ENCODE peak calls at places on chromosomes 13 and 19, in nine cellular contexts. V, F, M, A, B, R, S, Y and G are unnamed samples.

GRCh38 chr19:38375098-38375493 is 725 bp downstream of the PSMD8 start:
- DNase-seq in V (no peak), F (no peak), M (no peak), A (no peak), B (no peak), R (no peak), S (no peak), Y (no peak), G (no peak)

GRCh38 chr19:8519388-8519787 is 5.4 kb upstream of the ZNF414 start:
- DNase-seq in V (no peak), F (no peak), M (no peak), A (no peak), B (no peak), R (no peak), S (no peak), Y (no peak), G (no peak)

GRCh38 chr13:112943309-112944125 is 25.5 kb upstream of the MCF2L start:
- DNase-seq in V (no peak), F (peak; percentile 48), M (peak; percentile 81), A (peak; percentile 82), B (peak; percentile 72), R (no peak), S (peak; percentile 61), Y (peak; percentile 40), G (no peak)

GRCh38 chr19:18252370-18252717 is 21.9 kb downstream of the IQCN start:
- DNase-seq in V (no peak), F (no peak), M (no peak), A (no peak), B (no peak), R (no peak), S (no peak), Y (no peak), G (no peak)

GRCh38 chr19:8593931-8594330 is 16.6 kb downstream of the ADAMTS10 start:
- DNase-seq in V (no peak), F (no peak), M (no peak), A (no peak), B (no peak), R (no peak), S (no peak), Y (no peak), G (no peak)

GRCh38 chr19:5691930-5692784 is 2.1 kb downstream of the RPL36 start:
- DNase-seq in V (no peak), F (no peak), M (no peak), A (peak; percentile 64), B (peak; percentile 4), R (no peak), S (no peak), Y (no peak), G (no peak)

GRCh38 chr13:114066956-114067355 is 65.5 kb downstream of the RASA3 start:
- DNase-seq in V (no peak), F (no peak), M (no peak), A (no peak), B (no peak), R (no peak), S (no peak), Y (no peak), G (no peak)

GRCh38 chr13:29924482-29924884 is 74.1 kb upstream of the UBL3 start:
- DNase-seq in V (no peak), F (no peak), M (no peak), A (no peak), B (no peak), R (no peak), S (no peak), Y (no peak), G (no peak)

GRCh38 chr19:18519962-18520847 is 1.7 kb downstream of the ELL start:
- DNase-seq in V (no peak), F (peak; percentile 76), M (peak; percentile 68), A (peak; percentile 62), B (peak; percentile 85), R (no peak), S (peak; percentile 77), Y (peak; percentile 83), G (peak; percentile 83)

GRCh38 chr19:18223860-18224524 is 2.2 kb downstream of the PDE4C start:
- DNase-seq in V (no peak), F (peak; percentile 48), M (peak; percentile 100), A (peak; percentile 89), B (peak; percentile 93), R (no peak), S (no peak), Y (peak; percentile 49), G (no peak)

GRCh38 chr19:29329460-29330134 is 116.6 kb upstream of the UQCRFS1 start:
- DNase-seq in V (no peak), F (no peak), M (peak; percentile 71), A (no peak), B (peak; percentile 70), R (peak; percentile 74), S (no peak), Y (no peak), G (no peak)

GRCh38 chr13:69418319-69418718 is 689.3 kb upstream of the ATXN8OS start:
- DNase-seq in V (no peak), F (no peak), M (no peak), A (no peak), B (peak; percentile 35), R (no peak), S (no peak), Y (no peak), G (no peak)

GRCh38 chr13:113656015-113656588 is 1.9 kb downstream of the ATP4B start:
- DNase-seq in V (no peak), F (peak; percentile 16), M (no peak), A (no peak), B (no peak), R (no peak), S (peak; percentile 26), Y (peak; percentile 7), G (no peak)

GRCh38 chr19:30046522-30046921 is 104.5 kb downstream of the URI1 start:
- DNase-seq in V (peak; percentile 33), F (no peak), M (no peak), A (peak; percentile 50), B (peak; percentile 61), R (no peak), S (no peak), Y (no peak), G (no peak)

DNA sequence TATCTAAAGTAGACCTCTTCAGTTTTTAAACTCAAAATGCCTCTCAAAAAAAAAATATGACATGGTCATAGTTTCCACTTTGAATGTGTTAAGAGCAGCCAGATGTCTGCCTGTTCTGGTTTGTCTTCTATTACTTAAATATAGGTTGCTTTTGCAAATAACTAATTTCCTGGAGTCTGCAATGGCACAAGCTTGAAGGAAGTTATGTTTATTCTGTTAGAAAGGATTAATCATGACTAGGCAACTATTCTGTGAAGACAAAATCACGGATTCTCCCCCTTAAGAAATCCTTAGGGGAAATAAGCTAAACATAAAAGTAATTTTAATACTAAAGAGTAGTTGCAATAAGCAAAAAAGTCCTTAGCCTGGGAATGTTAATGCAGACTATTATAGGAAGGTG is 26.3 kb downstream of the SKA3 start:
- DNase-seq in V (no peak), F (no peak), M (no peak), A (no peak), B (no peak), R (no peak), S (no peak), Y (no peak), G (no peak)
- H3K4me1 ChIP-seq in V (no peaks in the 10 kb centered on the region), F (no peaks in the 10 kb centered on the region), M (no peaks in the 10 kb centered on the region), A (no peaks in the 10 kb centered on the region), B (peaks cover 30% of the 10 kb centered on the region), R (no peaks in the 10 kb centered on the region), S (peaks cover 14% of the 10 kb centered on the region), Y (no peaks in the 10 kb centered on the region), G (no peaks in the 10 kb centered on the region)

GRCh38 chr19:45206328-45206727 is 27.7 kb downstream of the BLOC1S3 start:
- DNase-seq in V (no peak), F (no peak), M (no peak), A (no peak), B (no peak), R (no peak), S (no peak), Y (no peak), G (no peak)
- TF ChIP-seq POLR2AphosphoS5 in V (no peak), F (no peak), M (no peak), A (no peak), B (no peak), R (no peak), S (no peak), Y (no peak), G (no peak)

DNA sequence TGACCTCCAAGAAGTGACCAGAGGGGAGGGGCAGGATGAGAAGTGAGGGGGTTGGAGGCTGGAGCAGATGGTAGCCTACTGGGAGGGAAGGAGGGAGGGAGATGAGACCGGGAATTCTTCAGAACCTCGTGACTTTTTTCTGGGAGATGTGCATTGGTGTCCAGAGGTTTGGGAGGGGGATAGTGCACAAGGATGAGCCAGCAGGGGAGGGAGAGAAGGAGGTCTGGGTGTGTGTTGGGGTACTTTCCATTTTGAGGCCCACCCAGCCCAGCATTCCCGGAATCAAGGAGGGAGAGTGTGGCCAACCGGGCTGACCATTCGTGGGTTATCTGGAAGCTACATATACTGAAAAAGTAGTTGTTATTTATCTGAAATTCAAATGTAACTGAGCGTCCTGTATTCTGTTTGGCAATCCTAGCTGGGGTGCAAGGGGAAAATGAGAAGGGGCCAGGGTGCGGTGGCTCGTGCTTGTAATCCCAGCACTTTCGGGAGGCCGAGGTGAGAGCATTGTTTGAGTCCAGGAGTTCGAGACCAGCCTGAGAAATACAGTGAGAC is 4.3 kb upstream of the C3 start:
- DNase-seq in V (no peak), F (no peak), M (no peak), A (no peak), B (no peak), R (no peak), S (no peak), Y (no peak), G (no peak)
- H3K4me1 ChIP-seq in V (peaks cover 44% of the 10 kb centered on the region), F (peaks cover 56% of the 10 kb centered on the region), M (peaks cover 3% of the 10 kb centered on the region), A (no peaks in the 10 kb centered on the region), B (peaks cover 14% of the 10 kb centered on the region), R (peaks cover 10% of the 10 kb centered on the region), S (peaks cover 12% of the 10 kb centered on the region), Y (no peaks in the 10 kb centered on the region), G (no peaks in the 10 kb centered on the region)

DNA sequence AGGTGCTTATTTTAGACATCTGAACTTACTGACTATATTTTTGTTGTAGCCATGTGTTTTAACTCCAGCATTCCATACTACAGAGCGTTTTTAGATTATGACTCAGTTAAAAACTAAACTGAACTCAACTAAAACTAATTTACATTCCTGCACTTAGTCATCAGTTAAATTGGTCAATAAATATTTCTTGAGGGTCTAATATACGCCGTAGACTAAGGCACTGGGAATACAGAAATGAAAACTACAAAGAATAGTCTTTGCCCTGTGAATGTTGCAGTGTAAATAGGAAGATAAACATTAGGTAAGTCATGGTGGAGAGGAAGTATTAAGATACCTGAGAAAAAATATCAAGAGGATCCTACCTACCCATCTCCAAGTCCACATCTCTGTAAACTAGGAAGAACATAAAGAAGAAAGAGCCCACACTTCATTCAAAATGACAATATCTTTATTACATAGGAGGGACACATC is 52.7 kb downstream of the MBNL2 start:
- DNase-seq in V (no peak), F (no peak), M (no peak), A (no peak), B (no peak), R (no peak), S (no peak), Y (no peak), G (no peak)
- TF ChIP-seq POLR2AphosphoS5 in V (no peak), F (no peak), M (no peak), A (peak; percentile 66), B (no peak), R (no peak), S (no peak), Y (no peak), G (no peak)

DNA sequence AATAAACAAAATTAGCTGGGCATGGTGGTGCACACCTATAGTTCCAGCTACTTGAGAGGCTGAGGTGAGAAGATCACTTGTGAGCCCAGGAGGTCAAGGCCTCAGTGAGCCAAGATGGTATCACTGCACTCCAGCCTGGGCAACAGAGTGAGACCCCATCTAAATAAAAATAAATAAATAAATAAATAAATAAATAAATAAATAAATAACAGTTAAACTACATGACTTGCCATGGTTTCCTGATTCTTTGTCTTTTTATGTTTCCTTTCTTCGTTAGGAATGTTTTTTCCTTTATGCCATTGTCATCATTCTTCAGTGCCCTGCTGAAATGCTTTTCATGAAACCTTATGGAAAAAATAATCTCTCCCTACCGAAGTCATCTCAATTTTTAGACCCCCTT is 35.2 kb upstream of the CXCL17 start:
- DNase-seq in V (no peak), F (no peak), M (no peak), A (no peak), B (no peak), R (no peak), S (no peak), Y (no peak), G (no peak)
- H3K4me1 ChIP-seq in V (no peaks in the 10 kb centered on the region), F (peaks cover 14% of the 10 kb centered on the region), M (peaks cover 5% of the 10 kb centered on the region), A (no peaks in the 10 kb centered on the region), B (peaks cover 44% of the 10 kb centered on the region), R (peaks cover 6% of the 10 kb centered on the region), S (peaks cover 7% of the 10 kb centered on the region), Y (no peaks in the 10 kb centered on the region), G (no peaks in the 10 kb centered on the region)